ENCODE peak calls at places on chromosomes 13 and 19, in four cellular contexts. V is K562, I is HepG2, L is H1. X is an unnamed sample.

GRCh38 chr13:89457977-89458376 is 1786.8 kb downstream of the SLITRK5 start:
- DNase-seq in V (no peak), I (no peak), L (no peak), X (no peak)

GRCh38 chr13:108859202-108860012 is 230.0 kb downstream of the MYO16 start:
- DNase-seq in V (no peak), I (no peak), L (no peak), X (no peak)

GRCh38 chr19:11921852-11922495 is 2.9 kb upstream of the ZNF700 start:
- DNase-seq in V (peak; percentile 58), I (no peak), L (no peak), X (no peak)

GRCh38 chr19:29598036-29598435 is 8.0 kb upstream of the POP4 start:
- DNase-seq in V (no peak), I (no peak), L (no peak), X (no peak)

GRCh38 chr19:50897191-50897607 is 14.0 kb downstream of the KLK4 start:
- DNase-seq in V (no peak), I (no peak), L (no peak), X (no peak)

GRCh38 chr13:37741536-37741935 is 128.0 kb downstream of the TRPC4 start:
- DNase-seq in V (no peak), I (no peak), L (no peak), X (no peak)

GRCh38 chr19:5949792-5950305 is 28.1 kb downstream of the RANBP3 start:
- DNase-seq in V (no peak), I (no peak), L (no peak), X (no peak)

GRCh38 chr13:94195715-94196114 is 283.8 kb downstream of the DCT start:
- DNase-seq in V (no peak), I (no peak), L (no peak), X (no peak)

GRCh38 chr13:72853000-72853399 is 71.1 kb downstream of the PIBF1 start:
- DNase-seq in V (no peak), I (no peak), L (no peak), X (no peak)

GRCh38 chr13:31350560-31350959 is 150.8 kb downstream of the B3GLCT start:
- DNase-seq in V (no peak), I (no peak), L (no peak), X (no peak)

GRCh38 chr19:1379126-1379905 is 4.4 kb upstream of the NDUFS7 start:
- DNase-seq in V (no peak), I (no peak), L (no peak), X (no peak)

DNA sequence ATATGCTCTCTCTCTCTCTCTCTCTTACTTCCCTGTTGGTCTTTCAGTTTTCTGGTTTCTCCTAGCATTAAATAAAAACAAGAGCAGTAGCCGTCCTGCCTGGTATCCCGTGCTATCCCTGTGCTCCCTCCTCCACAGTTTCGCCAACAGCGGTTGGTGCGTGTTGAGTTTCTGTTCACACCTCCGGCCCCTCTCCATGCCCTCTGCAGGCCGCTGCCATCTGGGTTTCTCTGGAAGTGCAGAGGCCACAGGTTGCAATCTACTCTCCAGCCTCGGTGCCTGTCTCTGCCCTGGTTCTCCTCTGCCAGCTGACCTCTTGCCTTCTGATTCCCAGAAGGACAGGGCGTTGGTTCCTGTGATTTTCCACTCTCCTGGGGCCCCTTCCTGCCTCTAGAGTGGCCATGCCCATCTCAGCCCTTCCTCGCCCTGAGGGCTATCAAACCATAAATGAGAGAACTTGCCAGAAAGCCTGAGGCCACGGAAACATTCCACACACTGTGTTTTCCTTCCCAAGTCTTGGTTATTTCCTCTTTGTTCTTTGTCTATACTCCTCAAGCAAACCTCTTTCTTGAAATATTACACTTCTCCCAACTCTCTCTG is 146.3 kb downstream of the SHISA2 start:
- DNase-seq in V (no peak), I (no peak), L (no peak), X (no peak)
- TF ChIP-seq TAF1 in V (no peak), I (no peak), L (no peak), X (no peak)

DNA sequence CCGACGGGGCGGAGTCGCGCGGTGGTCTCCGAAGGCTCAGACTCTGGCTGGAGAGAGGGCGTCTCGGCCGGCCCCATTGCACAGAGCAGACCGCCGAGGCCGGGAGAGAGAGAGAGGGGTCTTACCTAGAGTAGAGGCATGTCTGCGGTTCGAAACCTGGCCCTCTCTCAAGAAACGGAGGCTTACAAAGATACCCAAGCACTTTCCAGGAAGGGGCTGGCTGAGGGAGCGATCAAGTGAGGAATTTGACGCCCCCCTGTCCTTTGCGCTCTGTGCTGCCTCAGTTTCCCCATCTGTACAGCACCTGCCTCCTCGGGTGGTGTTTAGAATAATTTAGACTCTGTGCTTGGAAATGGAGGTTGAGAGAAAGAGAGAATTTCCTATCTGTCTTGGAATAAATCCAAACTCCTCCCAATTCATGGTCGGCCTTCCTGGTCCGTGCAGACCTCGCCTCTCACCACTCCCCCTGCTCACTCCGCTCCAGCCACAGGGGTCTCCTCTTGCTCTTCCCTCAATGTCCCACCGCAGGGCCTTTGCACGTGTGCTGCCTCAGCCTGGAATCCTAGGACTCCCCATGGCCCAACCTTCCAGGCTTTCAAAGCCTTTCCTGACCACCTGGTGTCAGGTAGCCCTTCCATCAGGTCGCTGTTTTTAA is 659 bp upstream of the ISOC2 start:
- DNase-seq in V (peak; percentile 77), I (peak; percentile 50), L (no peak), X (no peak)
- TF ChIP-seq POLR2A in V (peak; percentile 70), I (peak; percentile 60), L (no peak), X (no peak)

GRCh38 chr13:101875717-101876393 is 423.4 kb downstream of the ITGBL1 start:
- DNase-seq in V (no peak), I (peak; percentile 93), L (no peak), X (no peak)
- TF ChIP-seq TAF1 in V (no peak), I (no peak), L (no peak), X (no peak)

DNA sequence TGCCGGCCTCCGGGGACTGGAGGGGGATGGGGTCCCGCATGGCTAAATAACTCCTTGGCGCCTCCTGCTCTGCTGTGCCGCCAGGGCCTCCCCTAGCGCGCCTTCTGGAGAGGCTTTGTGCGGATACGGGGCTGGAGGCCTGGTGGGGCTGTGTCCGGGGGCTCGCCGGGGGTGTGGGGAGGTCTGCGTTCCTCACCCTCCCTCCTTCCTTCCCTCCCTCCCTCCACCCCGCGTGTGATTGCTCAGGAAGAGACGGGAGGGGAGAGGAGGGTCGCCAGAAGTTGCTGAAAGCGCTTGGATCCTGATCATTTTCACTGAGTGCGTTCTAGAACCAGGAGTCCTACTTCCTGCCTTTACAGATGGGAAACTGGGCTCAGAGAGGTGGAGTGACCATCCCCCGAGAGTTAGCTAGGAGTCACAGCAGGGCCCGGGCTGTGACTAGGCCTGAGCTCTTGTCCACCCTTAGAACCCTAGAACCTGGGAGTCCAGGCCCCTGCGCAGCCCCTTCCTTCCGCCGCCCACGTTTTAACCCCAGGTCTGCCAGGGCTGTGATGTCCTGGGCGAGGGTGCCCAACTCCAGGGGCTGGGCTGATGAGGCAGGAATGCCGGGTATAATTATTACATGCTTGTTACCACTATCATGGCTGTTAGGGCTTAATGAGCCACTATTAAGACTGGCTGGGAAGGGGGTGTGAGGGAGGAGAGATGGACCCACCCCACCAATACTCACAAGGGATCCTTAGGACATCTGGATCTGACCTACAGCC is 782 bp upstream of the JUND start:
- DNase-seq in V (no peak), I (peak; percentile 60), L (no peak), X (no peak)
- TF ChIP-seq POLR2A in V (peak; percentile 89), I (peak; percentile 88), L (peak; percentile 54), X (peak; percentile 35)

GRCh38 chr19:31350033-31350692 is 927 bp upstream of the TSHZ3 start:
- DNase-seq in V (no peak), I (no peak), L (no peak), X (no peak)
- TF ChIP-seq TAF1 in V (no peak), I (no peak), L (no peak), X (no peak)

DNA sequence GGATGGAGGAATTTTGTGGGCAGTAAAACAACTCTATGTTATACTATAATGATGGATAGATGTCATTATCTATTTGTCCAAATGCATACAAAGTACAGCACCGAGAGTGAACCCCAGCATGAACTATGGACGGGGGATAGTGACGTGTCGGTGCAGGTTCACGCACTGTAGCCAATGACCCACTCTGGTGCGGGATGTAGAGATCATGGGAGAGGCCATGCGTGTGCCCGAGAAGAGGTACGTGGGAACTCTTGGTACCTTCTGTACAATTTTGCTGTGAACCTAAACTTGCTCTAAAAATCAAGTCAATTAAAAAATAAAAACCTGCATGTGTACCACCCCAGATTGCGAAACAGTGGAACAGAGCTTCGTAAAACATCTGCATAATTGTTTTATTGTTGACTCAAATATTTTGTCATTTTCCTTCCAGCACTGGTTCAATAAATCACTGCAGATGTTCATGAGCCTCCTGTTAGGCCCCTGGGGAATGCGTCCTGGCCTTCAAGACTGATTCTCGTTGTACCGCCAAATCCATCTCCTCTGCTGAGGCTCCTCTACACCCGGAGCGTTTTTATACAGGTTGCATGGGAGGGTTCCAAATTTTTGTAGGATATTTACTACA is 30.9 kb downstream of the COL4A1 start:
- DNase-seq in V (no peak), I (no peak), L (no peak), X (no peak)
- TF ChIP-seq POLR2A in V (no peak), I (no peak), L (no peak), X (no peak)

GRCh38 chr13:82878536-82878935 is 1003.7 kb downstream of the SLITRK1 start:
- DNase-seq in V (no peak), I (no peak), L (no peak), X (no peak)
- TF ChIP-seq TAF1 in V (no peak), I (no peak), L (no peak), X (no peak)

DNA sequence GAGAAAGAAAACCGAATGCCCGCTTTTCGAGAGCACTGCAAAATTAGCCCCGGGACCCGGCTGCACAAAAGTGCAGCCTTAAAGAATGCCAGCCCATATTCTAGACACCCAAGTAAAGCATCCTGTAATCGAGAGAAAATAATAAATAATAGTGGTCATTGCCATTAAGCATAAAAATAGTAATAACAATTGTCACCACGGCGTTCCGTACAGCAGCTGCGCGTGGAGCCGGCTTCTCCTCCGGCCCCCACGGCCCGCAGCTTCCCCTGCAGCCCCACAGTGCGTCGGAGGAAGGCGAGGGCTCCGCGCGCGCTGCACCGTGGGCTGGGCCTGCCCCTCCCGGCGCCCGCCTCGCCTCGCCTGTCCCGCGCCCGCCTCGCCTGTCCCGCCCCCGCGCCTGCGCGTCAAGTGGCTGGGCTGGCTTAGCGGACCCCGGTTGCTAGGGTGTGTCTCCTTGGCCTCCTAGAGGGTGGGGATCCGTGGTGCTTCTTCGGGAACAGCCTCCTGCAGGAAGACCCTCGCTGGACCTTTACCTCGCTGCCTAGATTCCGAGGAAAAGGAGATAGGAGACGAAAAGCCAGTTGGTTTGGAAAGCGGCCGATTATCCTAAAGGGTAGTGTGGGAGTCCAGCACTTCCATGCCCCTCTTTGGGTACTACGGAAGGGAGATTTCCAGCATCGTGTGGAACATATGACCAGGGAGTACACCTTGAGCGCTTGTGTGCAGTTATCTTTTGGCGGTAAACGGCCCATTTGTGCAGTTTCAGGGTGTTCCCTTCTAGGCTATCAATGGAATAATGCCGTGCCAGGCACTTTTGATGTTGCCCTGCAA is at the start of gene LRRC63:
- DNase-seq in V (peak; percentile 88), I (no peak), L (no peak), X (peak; percentile 48)
- TF ChIP-seq POLR2A in V (no peak), I (no peak), L (no peak), X (no peak)

DNA sequence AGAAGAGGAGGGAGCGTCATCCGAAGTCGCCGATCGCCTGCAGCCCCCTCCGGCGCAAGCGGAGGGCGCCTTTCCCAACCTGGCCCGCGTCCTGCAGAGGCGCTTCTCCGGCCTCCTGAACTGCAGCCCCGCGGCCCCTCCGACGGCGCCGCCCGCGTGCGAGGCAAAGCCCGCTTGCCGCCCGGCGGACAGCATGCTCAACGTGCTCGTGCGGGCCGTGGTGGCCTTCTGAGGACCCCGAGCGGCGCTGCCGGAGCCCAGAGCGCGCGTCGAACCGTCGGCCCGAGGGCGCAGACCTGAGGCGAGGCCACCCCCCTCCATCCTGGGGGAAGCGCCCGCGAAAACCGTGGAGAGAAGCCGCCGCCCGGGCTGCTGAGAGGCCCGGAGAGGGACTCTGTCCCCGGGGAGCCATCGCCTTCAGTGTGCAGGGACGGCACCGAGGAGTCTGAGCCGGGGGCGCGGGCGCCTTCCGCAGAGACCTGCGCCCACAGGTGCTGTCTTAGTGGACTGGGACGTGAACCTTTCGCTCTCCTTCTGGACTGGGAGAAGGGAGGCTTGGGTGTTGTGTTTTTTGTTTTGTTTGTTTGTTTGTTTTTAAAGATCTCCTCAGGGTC is 3.5 kb downstream of the IER2 start:
- DNase-seq in V (peak; percentile 73), I (no peak), L (no peak), X (no peak)
- TF ChIP-seq TAF1 in V (peak; percentile 52), I (no peak), L (no peak), X (no peak)

X was measured in GM12892.